ENCODE peak calls at places on chromosomes 2 and 18, in eight cellular contexts. Y is GM23338; K is CD4-positive, alpha-beta memory T cell; S is body of pancreas; U is psoas muscle; D is lung; T is AG10803; J is PC-9. A is an unnamed sample.

GRCh38 chr18:35010983-35011382 is 30.2 kb upstream of the MAPRE2 start:
- DNase-seq in D (no peak), U (no peak), J (no peak), T (no peak), K (no peak), Y (no peak), S (no peak), A (no peak)

GRCh38 chr18:67669993-67670671 is 153.6 kb upstream of the DSEL start:
- DNase-seq in Y (no peak), S (no peak), J (no peak), U (no peak), D (no peak), K (no peak), T (peak), A (peak)

GRCh38 chr2:168758970-168759820 is 43.2 kb upstream of the NOSTRIN start:
- DNase-seq in Y (peak), T (peak), S (peak), D (no peak), K (peak), U (no peak), J (no peak), A (peak)

GRCh38 chr2:155266579-155266978 is 568.1 kb downstream of the KCNJ3 start:
- DNase-seq in U (no peak), S (no peak), J (no peak), K (no peak), T (no peak), D (no peak), Y (peak), A (no peak)

GRCh38 chr2:21118302-21118920 is 5.4 kb upstream of the TDRD15 start:
- DNase-seq in U (no peak), J (peak), D (no peak), Y (peak), K (no peak), T (peak), S (no peak), A (peak)

GRCh38 chr2:102313950-102314349 is 2.6 kb downstream of the IL1RL1 start:
- DNase-seq in U (no peak), J (no peak), D (no peak), Y (no peak), K (no peak), T (peak), S (no peak), A (peak)

GRCh38 chr2:237616373-237617304 is 10.7 kb upstream of the LRRFIP1 start:
- DNase-seq in S (no peak), U (no peak), T (peak), J (no peak), D (no peak), Y (no peak), K (peak), A (peak)

GRCh38 chr2:210727549-210727948 is 171.2 kb downstream of the CPS1 start:
- DNase-seq in S (no peak), K (no peak), U (no peak), J (no peak), T (no peak), Y (no peak), D (no peak), A (no peak)

GRCh38 chr2:190043441-190043840 is 19.1 kb downstream of the MSTN start:
- DNase-seq in S (no peak), J (no peak), U (no peak), T (peak), D (no peak), Y (no peak), K (no peak), A (peak)

GRCh38 chr2:209380278-209380677 is 43.6 kb upstream of the MAP2 start:
- DNase-seq in U (no peak), D (no peak), Y (no peak), K (no peak), T (no peak), S (no peak), J (no peak), A (no peak)

GRCh38 chr18:65769653-65770052 is 18.8 kb downstream of the CDH7 start:
- DNase-seq in U (no peak), S (no peak), Y (no peak), T (no peak), K (no peak), J (no peak), D (no peak), A (no peak)

GRCh38 chr18:21897811-21898210 is 157.2 kb downstream of the MIB1 start:
- DNase-seq in J (peak), Y (peak), S (peak), K (no peak), T (peak), U (no peak), D (peak), A (peak)

GRCh38 chr18:59024829-59025228 is 114.9 kb upstream of the SEC11C start:
- DNase-seq in S (no peak), U (no peak), J (no peak), D (no peak), T (peak), K (no peak), Y (no peak), A (peak)

GRCh38 chr2:32946314-32947075 is at the start of gene LTBP1:
- DNase-seq in K (peak), Y (peak), D (peak), J (peak), S (peak), U (peak), T (peak), A (peak)

GRCh38 chr2:47313141-47313691 is 89.7 kb upstream of the MSH2 start:
- DNase-seq in K (no peak), J (peak), S (peak), Y (peak), D (no peak), U (no peak), T (no peak), A (no peak)

GRCh38 chr18:62839874-62840713 is 124.8 kb downstream of the PHLPP1 start:
- DNase-seq in Y (no peak), U (no peak), T (peak), S (no peak), K (no peak), D (no peak), J (no peak), A (peak)

GRCh38 chr18:28541276-28541930 is 364.5 kb upstream of the CDH2 start:
- DNase-seq in Y (no peak), D (no peak), J (no peak), S (no peak), T (no peak), U (peak), K (no peak), A (no peak)

GRCh38 chr2:127506502-127506901 is 19.8 kb downstream of the IWS1 start:
- DNase-seq in U (no peak), S (no peak), Y (no peak), K (no peak), J (no peak), T (no peak), D (no peak), A (no peak)

GRCh38 chr2:154370873-154371272 is 327.6 kb upstream of the KCNJ3 start:
- DNase-seq in D (no peak), U (no peak), K (no peak), J (no peak), S (no peak), T (no peak), Y (peak), A (no peak)

GRCh38 chr2:100934504-100935371 is 67.4 kb upstream of the RPL31 start:
- DNase-seq in T (no peak), S (no peak), Y (no peak), U (no peak), K (no peak), D (no peak), J (no peak), A (no peak)

GRCh38 chr2:239703834-239704233 is 303.0 kb upstream of the HDAC4 start:
- DNase-seq in U (no peak), D (no peak), S (no peak), Y (no peak), J (no peak), T (no peak), K (no peak), A (no peak)

GRCh38 chr2:234081970-234082822 is 31.7 kb downstream of the SPP2 start:
- DNase-seq in J (peak), S (peak), K (no peak), U (no peak), Y (no peak), T (no peak), D (peak), A (no peak)

GRCh38 chr2:114631146-114631545 is 188.7 kb downstream of the DPP10 start:
- DNase-seq in K (no peak), U (no peak), T (no peak), J (no peak), D (no peak), S (no peak), Y (no peak), A (no peak)

GRCh38 chr2:233831861-233832260 is 22.5 kb downstream of the HJURP start:
- DNase-seq in T (no peak), U (no peak), S (no peak), J (no peak), D (no peak), Y (no peak), K (no peak), A (no peak)

GRCh38 chr2:85433511-85434089 is 15.1 kb downstream of the SH2D6 start:
- DNase-seq in Y (peak), U (peak), T (peak), D (peak), S (peak), J (peak), K (no peak), A (peak)

GRCh38 chr2:88950010-88950409 is 258.5 kb downstream of the RPIA start:
- DNase-seq in K (no peak), Y (peak), J (no peak), D (no peak), S (no peak), U (no peak), T (no peak), A (peak)

GRCh38 chr2:165193178-165193777 is 10.6 kb downstream of the SCN3A start:
- DNase-seq in S (no peak), K (no peak), T (no peak), Y (no peak), U (no peak), D (no peak), J (no peak), A (no peak)

GRCh38 chr2:169276045-169276444 is 86.3 kb downstream of the LRP2 start:
- DNase-seq in T (no peak), S (no peak), D (no peak), K (no peak), U (no peak), Y (no peak), J (peak), A (peak)

GRCh38 chr18:61817086-61817485 is 75.7 kb downstream of the RNF152 start:
- DNase-seq in Y (no peak), S (no peak), T (peak), K (no peak), J (no peak), D (no peak), U (no peak), A (peak)

GRCh38 chr2:128559533-128560515 is 241.2 kb upstream of the HS6ST1 start:
- DNase-seq in D (peak), Y (no peak), J (no peak), K (no peak), T (no peak), S (no peak), U (no peak), A (no peak)

GRCh38 chr2:97950329-97951154 is 45.2 kb downstream of the TMEM131 start:
- DNase-seq in J (peak), Y (no peak), K (no peak), S (no peak), D (no peak), T (peak), U (no peak), A (peak)

GRCh38 chr18:55488473-55488872 is 99.5 kb downstream of the TCF4 start:
- DNase-seq in U (no peak), S (no peak), T (no peak), J (no peak), D (no peak), K (no peak), Y (peak), A (no peak)

GRCh38 chr18:42001801-42002200 is 46.8 kb downstream of the PIK3C3 start:
- DNase-seq in Y (no peak), T (no peak), K (no peak), D (no peak), U (no peak), J (no peak), S (no peak), A (no peak)

GRCh38 chr2:231394201-231395141 is 1.0 kb upstream of the B3GNT7 start:
- DNase-seq in U (no peak), Y (peak), S (peak), D (peak), J (no peak), K (no peak), T (no peak), A (no peak)
- H3K4me3 ChIP-seq in U (no peak), Y (peak), S (no peak), D (no peak), J (no peak), K (no peak), T (no peak), A (no peak)

GRCh38 chr2:3493610-3493997 is 25.7 kb downstream of the ADI1 start:
- DNase-seq in K (no peak), D (no peak), S (no peak), T (peak), U (no peak), J (no peak), Y (peak), A (peak)
- H3K4me3 ChIP-seq in K (no peak), D (no peak), S (no peak), T (no peak), U (no peak), J (no peak), Y (no peak), A (peak)

GRCh38 chr2:213225866-213226265 is 58.4 kb upstream of the SPAG16 start:
- DNase-seq in Y (no peak), T (no peak), U (no peak), D (no peak), K (no peak), J (no peak), S (no peak), A (no peak)
- H3K4me3 ChIP-seq in Y (no peak), T (no peak), U (no peak), D (no peak), K (no peak), J (no peak), S (no peak), A (no peak)

DNA sequence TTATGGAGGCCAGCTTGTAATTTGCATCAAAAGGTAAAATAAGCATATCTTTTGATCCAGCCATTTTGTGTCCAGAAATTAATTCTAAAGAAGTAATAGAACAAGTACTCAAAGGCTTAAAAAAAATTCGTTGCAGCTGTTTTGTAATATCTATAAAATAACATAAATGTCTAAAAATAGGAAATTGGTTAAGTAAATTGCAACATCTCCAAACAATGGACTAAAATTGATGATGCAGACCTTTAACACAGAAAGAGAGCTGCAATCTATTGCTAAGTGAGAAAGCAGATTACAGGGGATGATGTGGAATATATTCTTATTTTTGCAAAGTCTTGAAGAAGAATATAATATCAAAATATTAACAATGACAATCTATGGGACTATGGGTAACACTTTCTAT is 19.4 kb downstream of the AAK1 start:
- DNase-seq in J (no peak), K (no peak), T (no peak), S (no peak), D (no peak), Y (no peak), U (no peak), A (no peak)
- H3K4me3 ChIP-seq in J (no peak), K (no peak), T (no peak), S (no peak), D (no peak), Y (no peak), U (no peak), A (no peak)

GRCh38 chr2:76279142-76279541 is 568.4 kb upstream of the GCFC2 start:
- DNase-seq in T (no peak), S (no peak), Y (no peak), U (no peak), K (no peak), J (no peak), D (no peak), A (no peak)

GRCh38 chr2:76274154-76274553 is 563.4 kb upstream of the GCFC2 start:
- DNase-seq in J (no peak), S (no peak), T (no peak), K (no peak), Y (no peak), U (no peak), D (no peak), A (no peak)

GRCh38 chr2:76280676-76281075 is 570.0 kb upstream of the GCFC2 start:
- DNase-seq in K (no peak), U (no peak), S (no peak), J (no peak), Y (no peak), T (no peak), D (no peak), A (no peak)

GRCh38 chr2:76270356-76270755 is 559.6 kb upstream of the GCFC2 start:
- DNase-seq in Y (no peak), D (no peak), J (no peak), U (no peak), T (no peak), K (no peak), S (no peak), A (no peak)

DNA sequence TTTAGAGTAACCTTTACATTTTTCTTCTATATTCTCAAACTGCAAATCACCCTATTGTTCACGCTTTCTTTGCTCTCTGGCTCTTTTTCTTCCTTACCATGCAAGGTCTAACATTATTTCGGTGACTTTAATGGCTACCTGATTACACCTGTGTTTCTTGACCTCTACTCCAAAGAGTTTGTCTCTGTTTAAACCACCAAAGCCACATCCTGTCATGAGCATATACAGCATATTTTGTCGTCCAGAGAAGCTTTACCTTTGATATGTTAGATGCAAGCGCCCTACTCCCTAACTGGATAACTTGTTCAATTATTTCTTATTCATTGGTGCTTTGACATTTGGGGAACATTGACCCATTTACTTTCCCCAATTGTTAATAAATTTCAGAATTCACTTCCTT is 565.1 kb upstream of the GCFC2 start:
- DNase-seq in Y (no peak), J (no peak), K (no peak), D (no peak), S (no peak), T (no peak), U (no peak), A (no peak)
- H3K4me3 ChIP-seq in Y (no peak), J (no peak), K (no peak), D (no peak), S (no peak), T (no peak), U (no peak), A (no peak)

GRCh38 chr2:17540813-17541513 is 467 bp downstream of the VSNL1 start:
- DNase-seq in J (no peak), U (no peak), K (no peak), D (no peak), S (no peak), Y (no peak), T (no peak), A (peak)

GRCh38 chr2:17543848-17544645 is 3.6 kb downstream of the VSNL1 start:
- DNase-seq in S (no peak), Y (peak), U (no peak), J (no peak), T (peak), K (no peak), D (no peak), A (peak)

GRCh38 chr2:17541514-17541950 is 1.0 kb downstream of the VSNL1 start:
- DNase-seq in S (no peak), U (no peak), K (no peak), Y (no peak), T (no peak), D (no peak), J (no peak), A (no peak)

GRCh38 chr2:17542471-17542870 is 2.0 kb downstream of the VSNL1 start:
- DNase-seq in D (no peak), T (no peak), Y (no peak), K (no peak), U (no peak), S (no peak), J (no peak), A (no peak)

DNA sequence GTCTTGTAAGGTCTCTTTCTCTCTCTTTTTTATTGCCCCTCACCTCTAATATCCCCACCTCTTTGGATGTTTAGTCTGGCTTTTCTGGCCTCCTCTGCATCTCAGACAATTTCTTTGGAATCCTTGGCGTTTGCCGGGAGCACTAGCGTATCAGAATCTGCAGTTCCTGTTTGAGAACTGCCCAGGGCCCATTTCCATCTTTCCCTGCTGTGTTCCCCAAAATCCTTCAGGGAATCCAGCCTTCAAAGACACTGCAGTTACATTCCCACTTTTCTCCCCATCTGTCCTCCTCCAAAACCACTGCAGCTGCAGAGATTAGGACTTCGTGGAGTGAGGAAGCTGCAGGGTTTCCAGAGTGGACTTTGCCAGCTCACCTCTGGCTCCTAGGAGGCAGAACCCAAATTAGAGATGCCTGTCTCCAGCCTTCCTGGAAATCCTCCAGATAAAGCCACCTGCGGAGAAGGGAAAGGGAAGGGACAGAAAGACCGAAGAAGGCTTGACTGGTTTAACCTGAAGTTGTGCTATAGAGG is 2.7 kb downstream of the VSNL1 start:
- DNase-seq in T (no peak), S (no peak), Y (peak), U (no peak), K (no peak), D (no peak), J (no peak), A (no peak)
- H3K4me3 ChIP-seq in T (no peak), S (no peak), Y (peak), U (no peak), K (no peak), D (no peak), J (no peak), A (no peak)

DNA sequence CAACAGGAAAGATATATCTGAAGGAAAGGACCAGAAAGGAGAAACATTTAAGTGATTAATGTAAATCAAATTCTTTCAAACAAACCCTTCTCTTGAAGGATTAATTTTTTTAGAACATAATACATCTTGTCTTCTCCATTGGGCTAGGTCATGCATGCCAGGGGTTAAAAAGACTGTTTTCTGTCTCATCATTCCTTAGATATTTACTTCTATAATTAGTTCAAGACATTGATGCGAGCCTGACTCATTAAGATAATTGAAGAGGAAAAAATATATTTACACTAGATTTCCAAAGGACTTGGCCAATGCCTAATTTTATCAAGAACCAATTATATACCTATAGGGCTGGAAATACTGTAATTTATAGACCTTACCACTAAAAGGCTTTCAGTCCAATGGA is 166.6 kb upstream of the SETBP1 start:
- DNase-seq in S (no peak), U (no peak), T (no peak), J (no peak), D (no peak), Y (no peak), K (no peak), A (peak)
- H3K4me3 ChIP-seq in S (no peak), U (no peak), T (no peak), J (no peak), D (no peak), Y (no peak), K (no peak), A (no peak)